ENCODE peak calls at places on chromosome 11, in four cellular contexts. K is fibroblast of mammary gland, M is DND-41, T is astrocyte of the spinal cord. D is an unnamed sample.

GRCh38 chr11:12094872-12095800 is 15.3 kb upstream of the MICAL2 start:
- DNase-seq in K (no peak), M (no peak), T (no peak), D (no peak)

GRCh38 chr11:83409891-83410290 is 123.7 kb upstream of the CCDC90B start:
- DNase-seq in K (no peak), M (no peak), T (no peak), D (no peak)

GRCh38 chr11:116513894-116514293 is 258.9 kb downstream of the BUD13 start:
- DNase-seq in K (peak; percentile 46), M (peak; percentile 20), T (peak; percentile 15), D (no peak)

GRCh38 chr11:64796047-64796756 is 6.8 kb downstream of the MAP4K2 start:
- DNase-seq in K (no peak), M (no peak), T (no peak), D (no peak)

GRCh38 chr11:5280582-5281102 is 10.9 kb upstream of the HBE1 start:
- DNase-seq in K (peak; percentile 100), M (peak; percentile 8), T (peak; percentile 99), D (peak; percentile 81)

GRCh38 chr11:78313181-78313788 is 104.3 kb downstream of the GAB2 start:
- DNase-seq in K (peak; percentile 94), M (no peak), T (peak; percentile 77), D (peak; percentile 73)

GRCh38 chr11:57426754-57427691 is at the start of gene SLC43A3:
- DNase-seq in K (peak; percentile 98), M (peak; percentile 88), T (peak; percentile 86), D (peak; percentile 59)

GRCh38 chr11:130671801-130672700 is 223.6 kb downstream of the ADAMTS15 start:
- DNase-seq in K (peak; percentile 89), M (no peak), T (peak; percentile 93), D (peak; percentile 88)

GRCh38 chr11:96122601-96123044 is 198.7 kb upstream of the MTMR2 start:
- DNase-seq in K (no peak), M (no peak), T (peak; percentile 62), D (no peak)

GRCh38 chr11:71488086-71488967 is 35.3 kb downstream of the NADSYN1 start:
- DNase-seq in K (no peak), M (no peak), T (peak; percentile 36), D (peak; percentile 6)

GRCh38 chr11:11842426-11843008 is 745 bp downstream of the USP47 start:
- DNase-seq in K (peak; percentile 87), M (peak; percentile 75), T (peak; percentile 86), D (peak; percentile 53)

GRCh38 chr11:125401746-125402145 is 94.3 kb downstream of the FEZ1 start:
- DNase-seq in K (no peak), M (no peak), T (no peak), D (peak; percentile 90)

GRCh38 chr11:33701831-33702230 is 1.2 kb upstream of the C11orf91 start:
- DNase-seq in K (peak; percentile 92), M (no peak), T (peak; percentile 82), D (peak; percentile 82)

GRCh38 chr11:13334068-13334785 is 56.6 kb downstream of the BMAL1 start:
- DNase-seq in K (no peak), M (no peak), T (no peak), D (no peak)

GRCh38 chr11:120336641-120337132 is 474 bp downstream of the ARHGEF12 start:
- DNase-seq in K (peak; percentile 33), M (no peak), T (peak; percentile 45), D (no peak)

GRCh38 chr11:10317776-10318526 is 13.1 kb downstream of the ADM start:
- DNase-seq in K (no peak), M (no peak), T (no peak), D (no peak)

GRCh38 chr11:22407899-22408298 is 69.7 kb downstream of the SLC17A6 start:
- DNase-seq in K (no peak), M (no peak), T (no peak), D (no peak)

GRCh38 chr11:13189561-13190435 is 87.8 kb upstream of the BMAL1 start:
- DNase-seq in K (peak; percentile 57), M (no peak), T (peak; percentile 48), D (peak; percentile 82)

GRCh38 chr11:113161671-113162589 is 152.5 kb upstream of the TTC12 start:
- DNase-seq in K (no peak), M (no peak), T (no peak), D (no peak)

GRCh38 chr11:113166280-113166679 is 148.1 kb upstream of the TTC12 start:
- DNase-seq in K (no peak), M (no peak), T (no peak), D (no peak)

GRCh38 chr11:113160652-113161051 is 153.7 kb upstream of the TTC12 start:
- DNase-seq in K (no peak), M (no peak), T (no peak), D (no peak)

GRCh38 chr11:113162590-113162961 is 151.8 kb upstream of the TTC12 start:
- DNase-seq in K (no peak), M (no peak), T (peak; percentile 20), D (no peak)

DNA sequence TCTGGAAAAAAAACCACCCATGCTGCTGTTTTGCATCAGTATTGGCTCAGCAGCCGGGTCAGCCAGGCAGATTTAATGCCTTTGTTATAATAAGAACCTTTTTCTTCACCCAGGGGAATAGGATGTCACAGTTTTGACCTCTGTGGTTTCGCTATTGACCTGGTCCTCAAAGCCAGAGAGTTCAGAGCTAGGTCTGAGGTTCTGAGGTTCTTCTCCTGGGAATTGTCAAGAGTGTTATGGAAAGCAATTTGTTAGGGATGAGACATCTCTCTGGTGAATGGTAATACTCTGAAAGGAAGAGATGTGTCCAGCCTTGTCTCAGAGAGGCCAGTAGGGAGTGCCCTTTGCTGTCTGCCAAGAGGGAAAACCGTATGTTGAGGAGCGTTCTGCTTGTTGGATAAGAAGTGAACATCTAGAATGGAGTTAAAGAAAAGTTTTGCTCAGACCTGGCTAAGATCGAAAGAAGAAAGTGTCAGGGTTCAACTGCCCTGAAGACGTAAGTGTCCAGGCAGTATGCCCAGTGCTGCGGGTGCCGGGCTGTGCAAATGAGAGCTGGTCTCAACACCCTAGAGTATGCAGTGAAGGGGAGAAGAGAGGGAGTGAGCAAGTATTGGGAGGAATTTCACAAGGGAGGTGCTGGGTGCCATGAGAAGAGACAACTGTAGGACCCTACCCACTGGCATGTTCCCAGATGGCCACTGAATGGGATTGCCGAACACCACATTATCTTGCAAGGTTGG is 150.9 kb upstream of the TTC12 start:
- DNase-seq in K (peak; percentile 73), M (no peak), T (peak; percentile 3), D (no peak)
- TF ChIP-seq CTCF in K (peak; percentile 9), M (no peak), T (no peak), D (no peak)

DNA sequence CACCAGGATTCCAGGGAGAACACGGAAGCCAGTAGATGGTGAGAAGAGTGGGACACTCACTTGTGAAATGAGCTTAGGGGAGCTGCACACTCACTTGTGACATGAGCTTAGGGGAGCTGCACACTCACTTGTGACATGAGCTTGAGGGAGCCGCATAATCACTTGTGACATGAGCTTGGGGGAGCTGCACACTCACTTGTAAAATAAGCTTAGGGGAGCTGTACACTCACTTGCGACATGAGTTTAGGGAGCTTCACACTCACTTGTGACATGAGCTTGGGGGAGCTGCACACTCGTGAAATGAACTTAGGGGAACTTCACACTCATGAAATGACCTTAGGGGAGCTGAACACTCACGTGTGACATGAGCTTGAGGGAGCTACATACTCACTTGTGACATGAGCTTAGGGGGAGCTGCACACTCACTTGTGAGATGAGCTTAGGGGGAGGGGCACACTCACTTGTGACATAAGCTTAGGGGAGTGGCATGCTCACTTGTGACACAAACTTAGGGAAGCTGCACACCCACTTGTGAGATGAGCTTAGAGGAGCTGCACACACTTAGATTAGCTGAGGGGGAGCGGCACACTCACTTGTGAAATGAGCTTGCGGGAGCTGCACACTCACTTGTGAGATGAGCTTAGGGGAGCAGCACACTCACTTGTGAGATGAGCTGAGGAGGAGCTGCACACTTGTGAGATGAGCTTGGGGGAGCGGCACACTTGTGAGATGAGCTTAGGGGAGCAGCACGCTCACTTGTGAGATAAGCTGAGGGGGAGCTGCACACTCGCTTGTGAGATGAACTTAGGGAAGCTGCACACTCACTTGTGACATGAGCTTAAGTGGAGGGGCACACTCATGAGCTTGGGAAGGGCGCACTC is 59.0 kb downstream of the NCAPD3 start:
- DNase-seq in K (no peak), M (no peak), T (no peak), D (no peak)
- H3K4me3 ChIP-seq in K (no peak overlapping the region), M (no peak overlapping the region), T (no peak overlapping the region), D (no peak overlapping the region)

DNA sequence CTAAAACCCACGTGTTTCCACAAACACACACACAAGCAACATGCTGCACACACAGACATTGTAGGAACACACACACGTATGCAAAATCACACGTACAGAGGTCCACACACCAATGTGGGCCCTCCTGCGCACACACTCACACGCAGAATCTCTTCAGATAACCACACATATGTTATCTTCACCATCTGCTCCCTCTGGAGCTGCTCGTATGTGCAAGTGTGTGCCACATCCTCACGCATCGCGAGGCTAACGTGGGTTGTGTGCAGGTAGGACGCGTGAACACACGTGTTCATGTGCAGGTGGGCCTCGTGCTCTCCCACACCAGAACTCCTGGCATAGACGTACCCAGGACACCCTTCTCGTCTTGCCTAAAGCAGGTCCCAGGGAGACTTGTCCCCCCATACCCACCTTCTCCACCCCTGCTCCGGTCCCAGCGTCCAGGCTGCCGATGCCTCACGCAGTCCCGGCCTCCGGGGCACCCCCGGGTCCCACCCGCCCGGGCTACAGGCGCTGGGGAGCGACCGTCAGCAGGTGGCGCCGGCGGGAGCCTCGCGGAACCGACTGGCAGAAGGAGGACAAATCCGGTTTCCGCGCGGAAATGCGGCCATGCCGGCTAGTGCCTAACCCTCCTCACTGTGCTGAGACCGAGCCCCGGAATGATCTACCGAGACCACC is 10.3 kb upstream of the IGSF9B start:
- DNase-seq in K (no peak), M (peak; percentile 36), T (no peak), D (no peak)
- TF ChIP-seq CTCF in K (no peak), M (peak; percentile 43), T (peak; percentile 17), D (peak; percentile 45)

GRCh38 chr11:65817312-65817814 is 16.4 kb upstream of the SNX32 start:
- DNase-seq in K (peak; percentile 7), M (no peak), T (peak; percentile 6), D (no peak)
- H3K4me3 ChIP-seq in K (peak overlapping the region; percentile 50), M (peak overlapping the region; percentile 82), T (peak overlapping the region; percentile 53), D (peak overlapping the region; percentile 67)

GRCh38 chr11:61709110-61709509 is 28.9 kb downstream of the DAGLA start:
- DNase-seq in K (no peak), M (no peak), T (no peak), D (no peak)

GRCh38 chr11:61707574-61707973 is 27.4 kb downstream of the DAGLA start:
- DNase-seq in K (no peak), M (no peak), T (no peak), D (no peak)

GRCh38 chr11:61711037-61711436 is 30.8 kb downstream of the DAGLA start:
- DNase-seq in K (no peak), M (no peak), T (no peak), D (no peak)

GRCh38 chr11:61711493-61711892 is 31.3 kb downstream of the DAGLA start:
- DNase-seq in K (no peak), M (no peak), T (no peak), D (no peak)

GRCh38 chr11:61709572-61709971 is 29.4 kb downstream of the DAGLA start:
- DNase-seq in K (no peak), M (no peak), T (no peak), D (no peak)
- TF ChIP-seq CTCF in K (no peak), M (no peak), T (no peak), D (no peak)

GRCh38 chr11:68750988-68751325 is 363 bp downstream of the TESMIN start:
- DNase-seq in K (no peak), M (no peak), T (no peak), D (no peak)
- H3K4me3 ChIP-seq in K (no peak overlapping the region), M (peak overlapping the region; percentile 36), T (peak overlapping the region; percentile 8), D (peak overlapping the region; percentile 29)

D was measured in retinal pigment epithelial cell.